ENCODE peak calls at places on chromosome 13, in six cellular contexts. One of them, this sample, is unnamed.

GRCh38 chr13:82803341-82803740 is 1078.9 kb downstream of the SLITRK1 start:
- DNase-seq in fibroblast of lung: no peak
- DNase-seq in uterus: no peak
- DNase-seq in HCT116: no peak
- DNase-seq in prostate gland: no peak
- DNase-seq in CD8-positive, alpha-beta T cell: no peak
- DNase-seq in this sample: no peak

GRCh38 chr13:113518080-113518803 is 27.7 kb upstream of the DCUN1D2 start:
- DNase-seq in fibroblast of lung: no peak
- DNase-seq in HCT116: no peak
- DNase-seq in CD8-positive, alpha-beta T cell: no peak
- DNase-seq in prostate gland: no peak
- DNase-seq in uterus: no peak
- DNase-seq in this sample: no peak

GRCh38 chr13:97892717-97893116 is 60.8 kb upstream of the IPO5 start:
- DNase-seq in uterus: no peak
- DNase-seq in fibroblast of lung: peak; percentile 52
- DNase-seq in CD8-positive, alpha-beta T cell: no peak
- DNase-seq in HCT116: no peak
- DNase-seq in prostate gland: no peak
- DNase-seq in this sample: no peak

GRCh38 chr13:48449656-48450055 is 36.7 kb upstream of the LPAR6 start:
- DNase-seq in prostate gland: no peak
- DNase-seq in HCT116: no peak
- DNase-seq in uterus: no peak
- DNase-seq in fibroblast of lung: no peak
- DNase-seq in CD8-positive, alpha-beta T cell: no peak
- DNase-seq in this sample: no peak

GRCh38 chr13:57725480-57725879 is 93.9 kb downstream of the PCDH17 start:
- DNase-seq in prostate gland: no peak
- DNase-seq in uterus: no peak
- DNase-seq in CD8-positive, alpha-beta T cell: no peak
- DNase-seq in fibroblast of lung: no peak
- DNase-seq in HCT116: no peak
- DNase-seq in this sample: no peak

GRCh38 chr13:57634829-57635165 is 3.3 kb downstream of the PCDH17 start:
- DNase-seq in fibroblast of lung: no peak
- DNase-seq in HCT116: no peak
- DNase-seq in uterus: peak; percentile 17
- DNase-seq in CD8-positive, alpha-beta T cell: no peak
- DNase-seq in prostate gland: no peak
- DNase-seq in this sample: no peak

GRCh38 chr13:82115391-82115790 is 1766.9 kb downstream of the SLITRK1 start:
- DNase-seq in fibroblast of lung: no peak
- DNase-seq in uterus: no peak
- DNase-seq in CD8-positive, alpha-beta T cell: no peak
- DNase-seq in prostate gland: no peak
- DNase-seq in HCT116: no peak
- DNase-seq in this sample: no peak

GRCh38 chr13:64551755-64552154 is 2678.4 kb downstream of the PCDH9 start:
- DNase-seq in fibroblast of lung: peak; percentile 77
- DNase-seq in CD8-positive, alpha-beta T cell: no peak
- DNase-seq in uterus: no peak
- DNase-seq in HCT116: no peak
- DNase-seq in prostate gland: no peak
- DNase-seq in this sample: no peak

GRCh38 chr13:31767175-31767900 is 28.0 kb downstream of the RXFP2 start:
- DNase-seq in prostate gland: no peak
- DNase-seq in HCT116: no peak
- DNase-seq in fibroblast of lung: peak; percentile 98
- DNase-seq in CD8-positive, alpha-beta T cell: no peak
- DNase-seq in uterus: no peak
- DNase-seq in this sample: no peak

GRCh38 chr13:113187263-113187669 is 21.2 kb downstream of the PCID2 start:
- DNase-seq in uterus: peak; percentile 71
- DNase-seq in CD8-positive, alpha-beta T cell: no peak
- DNase-seq in HCT116: peak; percentile 98
- DNase-seq in prostate gland: no peak
- DNase-seq in fibroblast of lung: peak; percentile 100
- DNase-seq in this sample: peak; percentile 91

GRCh38 chr13:86909318-86909717 is 761.9 kb upstream of the SLITRK5 start:
- DNase-seq in prostate gland: no peak
- DNase-seq in fibroblast of lung: no peak
- DNase-seq in uterus: no peak
- DNase-seq in HCT116: no peak
- DNase-seq in CD8-positive, alpha-beta T cell: no peak
- DNase-seq in this sample: no peak

GRCh38 chr13:23705578-23705977 is 135.4 kb downstream of the TNFRSF19 start:
- DNase-seq in HCT116: no peak
- DNase-seq in uterus: no peak
- DNase-seq in CD8-positive, alpha-beta T cell: no peak
- DNase-seq in prostate gland: no peak
- DNase-seq in fibroblast of lung: peak; percentile 39
- DNase-seq in this sample: no peak

GRCh38 chr13:68970532-68970931 is 1137.1 kb upstream of the ATXN8OS start:
- DNase-seq in HCT116: no peak
- DNase-seq in CD8-positive, alpha-beta T cell: no peak
- DNase-seq in prostate gland: no peak
- DNase-seq in uterus: no peak
- DNase-seq in fibroblast of lung: no peak
- DNase-seq in this sample: no peak

GRCh38 chr13:107866666-107867623 is 348.4 kb downstream of the LIG4 start:
- DNase-seq in prostate gland: no peak
- DNase-seq in HCT116: no peak
- DNase-seq in CD8-positive, alpha-beta T cell: no peak
- DNase-seq in fibroblast of lung: peak; percentile 61
- DNase-seq in uterus: no peak
- DNase-seq in this sample: no peak

GRCh38 chr13:47798906-47799305 is 202.2 kb downstream of the SUCLA2 start:
- DNase-seq in HCT116: no peak
- DNase-seq in CD8-positive, alpha-beta T cell: no peak
- DNase-seq in prostate gland: no peak
- DNase-seq in uterus: no peak
- DNase-seq in fibroblast of lung: peak; percentile 7
- DNase-seq in this sample: no peak

GRCh38 chr13:76904507-76904906 is 18.3 kb upstream of the KCTD12 start:
- DNase-seq in uterus: no peak
- DNase-seq in fibroblast of lung: no peak
- DNase-seq in prostate gland: no peak
- DNase-seq in CD8-positive, alpha-beta T cell: no peak
- DNase-seq in HCT116: no peak
- DNase-seq in this sample: no peak

GRCh38 chr13:22964245-22964966 is 216.4 kb upstream of the SGCG start:
- DNase-seq in prostate gland: no peak
- DNase-seq in uterus: no peak
- DNase-seq in fibroblast of lung: no peak
- DNase-seq in HCT116: no peak
- DNase-seq in CD8-positive, alpha-beta T cell: no peak
- DNase-seq in this sample: no peak

GRCh38 chr13:40340368-40341085 is 325.9 kb downstream of the FOXO1 start:
- DNase-seq in uterus: no peak
- DNase-seq in prostate gland: no peak
- DNase-seq in CD8-positive, alpha-beta T cell: peak; percentile 21
- DNase-seq in fibroblast of lung: peak; percentile 52
- DNase-seq in HCT116: no peak
- DNase-seq in this sample: no peak

GRCh38 chr13:44267966-44268365 is 105.7 kb upstream of the SERP2 start:
- DNase-seq in HCT116: no peak
- DNase-seq in fibroblast of lung: peak; percentile 96
- DNase-seq in uterus: no peak
- DNase-seq in prostate gland: no peak
- DNase-seq in CD8-positive, alpha-beta T cell: no peak
- DNase-seq in this sample: no peak

GRCh38 chr13:40667622-40667978 is 1.2 kb upstream of the FOXO1 start:
- DNase-seq in uterus: peak; percentile 66
- DNase-seq in HCT116: no peak
- DNase-seq in fibroblast of lung: no peak
- DNase-seq in CD8-positive, alpha-beta T cell: no peak
- DNase-seq in prostate gland: no peak
- DNase-seq in this sample: no peak

GRCh38 chr13:114064516-114065140 is 67.8 kb downstream of the RASA3 start:
- DNase-seq in CD8-positive, alpha-beta T cell: no peak
- DNase-seq in prostate gland: peak; percentile 36
- DNase-seq in fibroblast of lung: peak; percentile 35
- DNase-seq in HCT116: no peak
- DNase-seq in uterus: peak; percentile 58
- DNase-seq in this sample: no peak

GRCh38 chr13:45473627-45474026 is 8.9 kb downstream of the COG3 start:
- DNase-seq in uterus: no peak
- DNase-seq in prostate gland: no peak
- DNase-seq in CD8-positive, alpha-beta T cell: no peak
- DNase-seq in HCT116: no peak
- DNase-seq in fibroblast of lung: no peak
- DNase-seq in this sample: no peak

GRCh38 chr13:38980628-38981078 is 10.0 kb downstream of the STOML3 start:
- DNase-seq in fibroblast of lung: no peak
- DNase-seq in CD8-positive, alpha-beta T cell: no peak
- DNase-seq in uterus: no peak
- DNase-seq in HCT116: no peak
- DNase-seq in prostate gland: no peak
- DNase-seq in this sample: no peak

GRCh38 chr13:71865858-71866172 is 1.2 kb downstream of the DACH1 start:
- DNase-seq in HCT116: no peak
- DNase-seq in uterus: peak; percentile 12
- DNase-seq in CD8-positive, alpha-beta T cell: no peak
- DNase-seq in fibroblast of lung: peak; percentile 20
- DNase-seq in prostate gland: no peak
- DNase-seq in this sample: peak; percentile 70

GRCh38 chr13:31951215-31951678 is 80.3 kb upstream of the FRY start:
- DNase-seq in fibroblast of lung: peak; percentile 34
- DNase-seq in CD8-positive, alpha-beta T cell: no peak
- DNase-seq in HCT116: no peak
- DNase-seq in prostate gland: no peak
- DNase-seq in uterus: no peak
- DNase-seq in this sample: peak; percentile 88

GRCh38 chr13:106534844-106535551 is 464 bp downstream of the EFNB2 start:
- DNase-seq in HCT116: no peak
- DNase-seq in prostate gland: no peak
- DNase-seq in CD8-positive, alpha-beta T cell: peak; percentile 50
- DNase-seq in uterus: no peak
- DNase-seq in fibroblast of lung: peak; percentile 50
- DNase-seq in this sample: peak; percentile 80

GRCh38 chr13:92510416-92510815 is 716.2 kb upstream of the GPC6 start:
- DNase-seq in CD8-positive, alpha-beta T cell: no peak
- DNase-seq in fibroblast of lung: peak; percentile 72
- DNase-seq in uterus: no peak
- DNase-seq in HCT116: no peak
- DNase-seq in prostate gland: no peak
- DNase-seq in this sample: no peak

GRCh38 chr13:36086117-36086516 is 45.1 kb downstream of the DCLK1 start:
- DNase-seq in fibroblast of lung: no peak
- DNase-seq in prostate gland: no peak
- DNase-seq in uterus: no peak
- DNase-seq in CD8-positive, alpha-beta T cell: no peak
- DNase-seq in HCT116: no peak
- DNase-seq in this sample: no peak

GRCh38 chr13:113935523-113935922 is 38.4 kb downstream of the C13orf46 start:
- DNase-seq in HCT116: no peak
- DNase-seq in CD8-positive, alpha-beta T cell: no peak
- DNase-seq in uterus: no peak
- DNase-seq in prostate gland: no peak
- DNase-seq in fibroblast of lung: no peak
- DNase-seq in this sample: peak; percentile 71

GRCh38 chr13:113143466-113144254 is 14.8 kb upstream of the PROZ start:
- DNase-seq in CD8-positive, alpha-beta T cell: no peak
- DNase-seq in fibroblast of lung: no peak
- DNase-seq in uterus: no peak
- DNase-seq in HCT116: no peak
- DNase-seq in prostate gland: no peak
- DNase-seq in this sample: no peak

GRCh38 chr13:101869553-101869952 is 417.1 kb downstream of the ITGBL1 start:
- DNase-seq in uterus: no peak
- DNase-seq in fibroblast of lung: peak; percentile 6
- DNase-seq in prostate gland: no peak
- DNase-seq in CD8-positive, alpha-beta T cell: no peak
- DNase-seq in HCT116: no peak
- DNase-seq in this sample: no peak

GRCh38 chr13:96769874-96770273 is 224.4 kb downstream of the OXGR1 start:
- DNase-seq in fibroblast of lung: no peak
- DNase-seq in prostate gland: no peak
- DNase-seq in HCT116: no peak
- DNase-seq in CD8-positive, alpha-beta T cell: no peak
- DNase-seq in uterus: no peak
- DNase-seq in this sample: no peak

GRCh38 chr13:53460776-53461175 is 432.2 kb downstream of the OLFM4 start:
- DNase-seq in CD8-positive, alpha-beta T cell: no peak
- DNase-seq in uterus: no peak
- DNase-seq in HCT116: no peak
- DNase-seq in prostate gland: no peak
- DNase-seq in fibroblast of lung: no peak
- DNase-seq in this sample: no peak

GRCh38 chr13:28229522-28229921 is 91.2 kb downstream of the PAN3 start:
- DNase-seq in HCT116: no peak
- DNase-seq in prostate gland: no peak
- DNase-seq in fibroblast of lung: no peak
- DNase-seq in CD8-positive, alpha-beta T cell: no peak
- DNase-seq in uterus: no peak
- DNase-seq in this sample: no peak
- H3K36me3 ChIP-seq in HCT116: no peaks in the 10 kb centered on the region
- H3K36me3 ChIP-seq in prostate gland: no peaks in the 10 kb centered on the region
- H3K36me3 ChIP-seq in fibroblast of lung: peaks cover 1% of the 10 kb centered on the region
- H3K36me3 ChIP-seq in CD8-positive, alpha-beta T cell: peaks cover 3% of the 10 kb centered on the region
- H3K36me3 ChIP-seq in uterus: no peaks in the 10 kb centered on the region
- H3K36me3 ChIP-seq in this sample: no peaks in the 10 kb centered on the region

GRCh38 chr13:41944229-41944628 is 16.7 kb downstream of the VWA8 start:
- DNase-seq in HCT116: no peak
- DNase-seq in prostate gland: no peak
- DNase-seq in CD8-positive, alpha-beta T cell: no peak
- DNase-seq in fibroblast of lung: no peak
- DNase-seq in uterus: no peak
- DNase-seq in this sample: no peak
- H3K27ac ChIP-seq in HCT116: no peak overlapping the region
- H3K27ac ChIP-seq in prostate gland: no peak overlapping the region
- H3K27ac ChIP-seq in CD8-positive, alpha-beta T cell: no peak overlapping the region
- H3K27ac ChIP-seq in fibroblast of lung: no peak overlapping the region
- H3K27ac ChIP-seq in uterus: no peak overlapping the region
- H3K27ac ChIP-seq in this sample: no peak overlapping the region

GRCh38 chr13:42964681-42965305 is 27.2 kb downstream of the EPSTI1 start:
- DNase-seq in prostate gland: no peak
- DNase-seq in HCT116: no peak
- DNase-seq in fibroblast of lung: no peak
- DNase-seq in CD8-positive, alpha-beta T cell: no peak
- DNase-seq in uterus: no peak
- DNase-seq in this sample: no peak

GRCh38 chr13:42957881-42958280 is 34.2 kb downstream of the EPSTI1 start:
- DNase-seq in HCT116: no peak
- DNase-seq in CD8-positive, alpha-beta T cell: no peak
- DNase-seq in uterus: no peak
- DNase-seq in fibroblast of lung: no peak
- DNase-seq in prostate gland: no peak
- DNase-seq in this sample: no peak

GRCh38 chr13:42959615-42960014 is 32.4 kb downstream of the EPSTI1 start:
- DNase-seq in fibroblast of lung: no peak
- DNase-seq in uterus: no peak
- DNase-seq in CD8-positive, alpha-beta T cell: no peak
- DNase-seq in prostate gland: no peak
- DNase-seq in HCT116: no peak
- DNase-seq in this sample: no peak
- H3K36me3 ChIP-seq in fibroblast of lung: no peaks in the 10 kb centered on the region
- H3K36me3 ChIP-seq in uterus: no peaks in the 10 kb centered on the region
- H3K36me3 ChIP-seq in CD8-positive, alpha-beta T cell: peaks cover 18% of the 10 kb centered on the region
- H3K36me3 ChIP-seq in prostate gland: no peaks in the 10 kb centered on the region
- H3K36me3 ChIP-seq in HCT116: no peaks in the 10 kb centered on the region
- H3K36me3 ChIP-seq in this sample: no peaks in the 10 kb centered on the region

GRCh38 chr13:20942938-20943518 is 40.5 kb upstream of the XPO4 start:
- DNase-seq in CD8-positive, alpha-beta T cell: no peak
- DNase-seq in uterus: peak; percentile 30
- DNase-seq in HCT116: no peak
- DNase-seq in prostate gland: no peak
- DNase-seq in fibroblast of lung: no peak
- DNase-seq in this sample: no peak
- H3K27ac ChIP-seq in CD8-positive, alpha-beta T cell: no peak overlapping the region
- H3K27ac ChIP-seq in uterus: peak overlapping the region; percentile 77
- H3K27ac ChIP-seq in HCT116: no peak overlapping the region
- H3K27ac ChIP-seq in prostate gland: peak overlapping the region; percentile 43
- H3K27ac ChIP-seq in fibroblast of lung: peak overlapping the region; percentile 95
- H3K27ac ChIP-seq in this sample: no peak overlapping the region